ENCODE peak calls at places on chromosomes 4 and X, in eight cellular contexts. T is breast epithelium, X is transverse colon, G is uterus, Q is colonic mucosa, H is right atrium auricular region, M is upper lobe of left lung, W is thoracic aorta. R is an unnamed sample. For H3K36me3, the result is how much of the 10 kb centered on the place peaks cover.

GRCh38 chr4:80197601-80198444 is 520 bp downstream of the PRDM8 start:
- DNase-seq in T (no peak), X (no peak), G (no peak), Q (no peak), H (no peak), M (peak), W (no peak), R (no peak)

GRCh38 chr4:168832746-168833575 is 177.1 kb downstream of the CBR4 start:
- DNase-seq in T (peak), X (peak), G (peak), Q (peak), H (no peak), M (peak), W (no peak), R (peak)

GRCh38 chr4:80542747-80543146 is 207.2 kb downstream of the CFAP299 start:
- DNase-seq in T (no peak), X (no peak), G (no peak), Q (no peak), H (no peak), M (no peak), W (no peak), R (no peak)

GRCh38 chr4:11954093-11954492 is 525.4 kb upstream of the HS3ST1 start:
- DNase-seq in T (no peak), X (peak), G (no peak), Q (peak), H (no peak), M (no peak), W (no peak), R (no peak)

GRCh38 chr4:164509951-164510350 is 244.0 kb upstream of the SMIM31 start:
- DNase-seq in T (no peak), X (no peak), G (no peak), Q (no peak), H (no peak), M (no peak), W (no peak), R (no peak)

GRCh38 chr4:19945979-19946380 is 305.7 kb upstream of the SLIT2 start:
- DNase-seq in T (no peak), X (no peak), G (no peak), Q (no peak), H (no peak), M (no peak), W (no peak), R (no peak)

GRCh38 chr4:143083811-143084472 is 100.8 kb upstream of the USP38 start:
- DNase-seq in T (no peak), X (no peak), G (no peak), Q (no peak), H (no peak), M (no peak), W (no peak), R (no peak)

GRCh38 chrX:2679534-2680485 is 11.3 kb upstream of the CD99 start:
- DNase-seq in T (peak), X (no peak), G (peak), Q (no peak), H (no peak), M (no peak), W (no peak), R (no peak)

GRCh38 chr4:133151301-133151680 is 2.2 kb downstream of the PCDH10 start:
- DNase-seq in T (no peak), X (no peak), G (no peak), Q (no peak), H (no peak), M (peak), W (no peak), R (no peak)

GRCh38 chrX:47518105-47518504 is 35.1 kb upstream of the ZNF41 start:
- DNase-seq in T (no peak), X (no peak), G (no peak), Q (no peak), H (no peak), M (no peak), W (no peak), R (no peak)

GRCh38 chrX:47529548-47529947 is 31.5 kb upstream of the ARAF start:
- DNase-seq in T (no peak), X (no peak), G (no peak), Q (no peak), H (no peak), M (no peak), W (no peak), R (no peak)

GRCh38 chrX:47523297-47523696 is 37.7 kb upstream of the ARAF start:
- DNase-seq in T (peak), X (peak), G (peak), Q (peak), H (peak), M (peak), W (peak), R (peak)

DNA sequence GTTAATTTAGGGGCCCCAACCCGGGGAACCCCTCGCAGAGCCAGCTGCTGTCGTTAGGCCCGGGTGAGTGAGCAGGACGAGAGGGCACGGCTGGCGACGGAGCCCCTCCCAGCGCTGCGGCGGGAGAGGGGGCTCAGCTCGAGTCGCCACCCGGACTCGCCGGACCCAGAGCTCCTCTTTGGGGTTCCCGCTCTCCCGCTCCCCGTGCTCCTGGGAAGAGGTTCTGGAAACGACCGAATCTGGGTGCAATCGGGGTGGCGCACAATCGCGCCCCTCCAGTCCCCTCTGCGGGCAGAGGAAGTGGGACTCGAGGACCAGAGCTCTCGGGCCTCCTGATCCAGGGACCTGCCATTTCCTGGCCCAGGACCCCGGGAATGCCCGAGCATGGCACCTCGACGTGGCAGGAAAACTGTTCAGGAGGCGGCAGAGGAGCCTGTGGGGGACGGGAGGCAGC is 37.3 kb upstream of the ARAF start:
- DNase-seq in T (no peak), X (no peak), G (no peak), Q (no peak), H (no peak), M (no peak), W (no peak), R (no peak)
- TF ChIP-seq CTCF in T (no peak), X (no peak), G (no peak), Q (no peak), H (no peak), M (no peak), W (no peak), R (no peak)

DNA sequence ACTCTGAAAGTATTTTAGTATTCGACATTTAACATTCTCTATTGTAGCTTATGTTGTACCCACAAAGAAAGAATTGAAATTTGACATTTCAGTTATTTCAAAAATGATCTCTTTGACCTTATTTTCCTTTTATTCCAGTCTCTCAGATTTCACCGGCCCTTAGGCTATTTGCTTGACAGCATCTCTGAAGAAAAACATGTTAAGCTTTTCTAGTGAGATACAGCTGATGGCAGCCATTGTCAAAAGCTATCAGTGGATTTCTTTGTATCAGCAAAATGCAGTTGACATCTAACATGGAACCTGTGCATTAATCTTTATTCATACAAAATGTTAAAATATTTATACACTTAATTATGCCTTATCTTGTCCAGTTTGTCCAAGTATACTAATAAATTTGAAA is 16.7 kb downstream of the ZAR1 start:
- DNase-seq in T (no peak), X (no peak), G (no peak), Q (no peak), H (no peak), M (no peak), W (no peak), R (no peak)
- H3K36me3 ChIP-seq in T (under half), X (under half), G (under half), Q (under half), H (under half), M (under half), W (under half), R (half or more)

DNA sequence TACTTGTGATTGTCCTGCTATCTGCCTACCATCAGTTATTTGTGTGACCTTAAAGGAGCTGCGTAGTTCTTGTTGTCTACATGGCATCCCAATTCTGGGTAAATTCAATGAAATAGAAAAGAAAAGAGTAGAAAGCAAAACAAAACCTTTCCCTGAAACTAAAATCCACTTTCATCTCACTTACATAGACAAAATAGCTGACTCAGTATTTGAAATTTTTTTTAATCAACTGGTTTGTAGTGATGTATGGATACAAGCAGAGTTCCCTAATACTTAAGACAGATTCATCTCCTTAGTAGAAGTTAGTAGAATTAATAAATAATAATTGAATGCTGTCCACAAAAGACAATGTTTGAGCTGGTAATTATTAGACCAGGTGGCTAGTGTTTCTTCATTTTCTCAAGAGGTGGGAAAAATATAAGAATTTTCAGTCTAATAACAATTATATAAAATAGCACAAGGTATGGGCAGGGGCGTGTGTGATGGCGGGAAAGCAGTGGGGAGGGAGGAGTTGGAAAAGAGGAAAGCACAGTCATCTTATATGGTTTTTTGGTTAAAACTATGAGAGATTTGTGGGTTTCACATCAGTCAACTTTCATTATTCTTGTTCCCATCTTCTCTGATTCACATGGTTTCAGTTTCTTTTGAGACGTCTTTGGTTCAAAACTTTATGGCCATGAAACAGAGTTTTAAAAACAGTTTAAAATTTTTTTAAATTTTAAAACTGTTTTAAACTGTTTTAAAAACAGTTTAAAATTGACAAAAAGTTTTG is 275.2 kb downstream of the SPRY1 start:
- DNase-seq in T (no peak), X (no peak), G (no peak), Q (no peak), H (no peak), M (no peak), W (no peak), R (no peak)
- TF ChIP-seq CTCF in T (no peak), X (no peak), G (no peak), Q (no peak), H (no peak), M (no peak), W (no peak), R (no peak)

GRCh38 chr4:5900844-5901243 is 8.0 kb upstream of the CRMP1 start:
- DNase-seq in T (no peak), X (no peak), G (no peak), Q (no peak), H (no peak), M (no peak), W (no peak), R (no peak)
- H3K36me3 ChIP-seq in T (under half), X (under half), G (under half), Q (under half), H (under half), M (under half), W (under half), R (under half)

GRCh38 chr4:8340721-8341680 is 71.4 kb downstream of the HTRA3 start:
- DNase-seq in T (no peak), X (peak), G (peak), Q (peak), H (peak), M (peak), W (no peak), R (peak)

GRCh38 chr4:8341691-8342090 is 72.1 kb downstream of the HTRA3 start:
- DNase-seq in T (no peak), X (no peak), G (peak), Q (no peak), H (no peak), M (no peak), W (no peak), R (peak)

GRCh38 chr4:8343051-8343966 is 73.8 kb downstream of the HTRA3 start:
- DNase-seq in T (no peak), X (peak), G (no peak), Q (no peak), H (peak), M (peak), W (no peak), R (peak)

GRCh38 chr4:8343967-8344331 is 74.4 kb downstream of the HTRA3 start:
- DNase-seq in T (no peak), X (no peak), G (no peak), Q (no peak), H (peak), M (no peak), W (no peak), R (no peak)

GRCh38 chr4:8342651-8343050 is 73.1 kb downstream of the HTRA3 start:
- DNase-seq in T (no peak), X (no peak), G (no peak), Q (no peak), H (no peak), M (no peak), W (no peak), R (peak)
- TF ChIP-seq CTCF in T (no peak), X (no peak), G (no peak), Q (no peak), H (no peak), M (no peak), W (no peak), R (no peak)

DNA sequence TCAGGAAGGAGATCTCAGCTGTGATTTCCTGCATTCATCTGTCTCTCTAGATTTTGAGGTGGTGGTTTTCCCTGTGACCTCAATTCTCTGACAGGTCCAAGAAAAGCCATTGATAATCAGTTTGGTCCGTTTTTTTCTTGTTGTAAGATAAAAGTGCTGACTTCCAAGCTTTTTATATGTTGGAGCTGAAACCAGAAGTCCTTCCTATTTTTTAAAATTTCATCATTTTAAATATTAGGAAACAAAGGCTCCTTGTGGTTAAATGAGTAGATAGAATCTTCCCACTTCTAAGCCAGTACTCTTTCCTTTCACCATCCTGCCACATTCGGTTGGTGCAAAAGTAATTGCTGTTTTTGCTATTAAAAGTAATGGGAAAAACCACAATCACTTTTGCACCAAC is 18.3 kb downstream of the RNF175 start:
- DNase-seq in T (no peak), X (no peak), G (no peak), Q (no peak), H (no peak), M (no peak), W (no peak), R (no peak)
- H3K36me3 ChIP-seq in T (under half), X (under half), G (under half), Q (under half), H (under half), M (under half), W (under half), R (under half)